ENCODE peak calls at places on chromosomes 16 and 17, in five cellular contexts. R is GM12865, C is heart left ventricle, U is Peyer's patch, A is DND-41. N is an unnamed sample.

GRCh38 chr17:9982159-9982558 is 77.1 kb upstream of the RCVRN start:
- DNase-seq in R (peak), C (no peak), U (no peak), A (no peak), N (no peak)

GRCh38 chr16:68335175-68335574 is 24.4 kb downstream of the PRMT7 start:
- DNase-seq in R (no peak), C (no peak), U (no peak), A (no peak), N (no peak)

GRCh38 chr17:56679767-56680422 is 86.4 kb downstream of the NOG start:
- DNase-seq in R (no peak), C (no peak), U (no peak), A (peak), N (peak)

GRCh38 chr16:86590501-86591144 is 12.3 kb downstream of the FOXL1 start:
- DNase-seq in R (no peak), C (no peak), U (no peak), A (no peak), N (peak)

GRCh38 chr16:78995441-78995840 is 605.1 kb downstream of the MAF start:
- DNase-seq in R (no peak), C (no peak), U (no peak), A (no peak), N (no peak)

GRCh38 chr16:1781758-1782407 is 488 bp downstream of the SPSB3 start:
- DNase-seq in R (peak), C (no peak), U (no peak), A (peak), N (no peak)

GRCh38 chr16:10323528-10323869 is 62.4 kb upstream of the ATF7IP2 start:
- DNase-seq in R (no peak), C (no peak), U (no peak), A (no peak), N (no peak)

GRCh38 chr16:67055712-67056487 is 27.0 kb downstream of the CBFB start:
- DNase-seq in R (peak), C (no peak), U (no peak), A (no peak), N (peak)

GRCh38 chr17:82114872-82115271 is 16.8 kb upstream of the FASN start:
- DNase-seq in R (no peak), C (no peak), U (no peak), A (no peak), N (no peak)

GRCh38 chr17:59846391-59847165 is 46.2 kb downstream of the TUBD1 start:
- DNase-seq in R (peak), C (no peak), U (no peak), A (no peak), N (peak)

DNA sequence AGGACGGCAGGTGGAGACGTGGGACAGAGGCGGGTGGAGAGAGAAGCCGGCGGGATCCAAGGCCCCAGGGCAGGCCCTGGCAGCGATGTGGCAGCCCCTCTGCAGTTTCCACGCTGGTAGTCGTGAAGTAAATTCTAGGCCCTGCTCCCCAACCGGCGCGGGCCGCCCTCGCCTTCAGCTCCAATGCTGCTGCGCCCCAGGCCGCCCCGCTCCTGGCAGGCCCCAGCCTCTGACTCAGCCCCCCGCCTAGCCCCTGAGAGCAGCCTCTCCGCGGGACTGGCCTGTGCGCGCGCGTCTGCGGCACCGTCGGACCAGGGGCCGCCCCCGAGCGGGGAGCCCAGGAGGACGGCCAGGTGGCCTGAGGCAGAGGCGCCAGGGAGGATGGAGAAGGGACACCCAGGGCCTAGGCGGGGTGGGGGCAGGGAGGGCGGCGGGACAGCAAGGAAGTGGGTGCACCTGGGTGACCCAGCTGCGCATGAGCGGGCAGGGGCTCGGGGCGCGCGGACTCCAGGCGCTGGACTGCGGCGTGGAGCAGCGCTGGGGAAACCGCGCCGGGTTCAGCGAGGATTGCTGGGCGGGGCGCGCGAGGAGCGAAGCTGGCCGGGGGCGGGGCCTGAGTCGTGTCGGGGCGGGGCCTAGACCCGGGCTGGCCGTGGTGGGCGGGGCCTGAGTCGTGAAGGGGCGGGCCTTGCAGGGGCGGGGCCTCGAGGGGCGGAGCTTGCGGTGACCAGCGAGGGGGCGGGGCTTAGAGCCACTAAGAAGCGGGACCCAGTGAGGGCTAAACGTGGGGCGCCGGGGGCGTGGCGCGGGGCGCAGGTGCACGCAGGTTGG is 29.6 kb downstream of the ZNF778 start:
- DNase-seq in R (peak), C (peak), U (peak), A (no peak), N (peak)
- H3K4me3 ChIP-seq in R (peak), C (peak), U (peak), A (no peak), N (peak)

DNA sequence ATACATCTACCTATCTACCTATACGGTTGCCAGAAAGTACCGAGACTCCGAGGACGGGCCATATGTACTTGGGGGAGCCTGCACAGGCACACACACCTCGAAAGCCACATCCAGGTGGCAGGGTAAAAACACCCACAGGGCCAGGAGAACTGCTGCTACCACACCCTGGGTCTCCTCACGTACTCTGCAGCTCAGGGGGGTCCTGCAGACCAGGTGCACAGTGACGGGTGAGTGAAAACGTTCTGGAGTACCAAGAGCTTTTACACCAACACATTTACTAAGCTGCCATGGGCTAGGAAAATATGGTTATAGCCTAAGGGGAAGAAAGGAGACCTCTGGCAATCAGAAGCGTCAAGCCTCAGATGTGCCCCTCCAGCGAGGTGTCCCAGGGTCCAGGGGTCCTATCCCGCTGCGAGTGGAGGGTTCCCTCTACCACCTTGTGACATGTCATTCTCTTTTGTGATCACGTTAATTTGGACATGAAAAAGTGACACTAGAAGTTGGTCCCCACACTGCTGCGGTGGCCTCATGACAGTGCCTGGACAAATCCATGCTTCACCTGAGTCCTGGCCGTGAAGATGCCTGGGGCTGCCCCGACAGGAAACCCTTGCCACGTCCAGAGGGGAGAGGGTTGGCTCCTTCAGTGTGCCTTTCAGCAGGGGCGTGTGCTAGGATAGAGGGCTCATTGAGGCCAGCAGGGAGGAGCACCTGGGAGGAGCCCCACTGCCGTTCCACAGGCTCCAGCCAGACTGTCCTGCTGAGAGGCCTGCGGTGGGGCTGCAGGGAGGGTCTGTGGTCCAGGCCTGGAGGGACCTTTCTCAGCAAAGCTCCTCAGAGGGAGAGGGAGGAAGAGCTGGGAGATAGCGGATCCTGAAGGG is 1.8 kb downstream of the CANT1 start:
- DNase-seq in R (no peak), C (no peak), U (no peak), A (no peak), N (no peak)
- H3K4me3 ChIP-seq in R (no peak), C (no peak), U (no peak), A (no peak), N (no peak)

GRCh38 chr17:49996495-49997255 is 1.7 kb upstream of the DLX3 start:
- DNase-seq in R (peak), C (no peak), U (peak), A (peak), N (no peak)
- H3K4me3 ChIP-seq in R (no peak), C (peak), U (peak), A (no peak), N (peak)

GRCh38 chr16:4323071-4323844 is 7.4 kb downstream of the GLIS2 start:
- DNase-seq in R (no peak), C (no peak), U (no peak), A (no peak), N (no peak)

GRCh38 chr16:4324479-4324868 is 8.6 kb downstream of the GLIS2 start:
- DNase-seq in R (no peak), C (no peak), U (no peak), A (no peak), N (no peak)

GRCh38 chr16:4322121-4323035 is 6.5 kb downstream of the GLIS2 start:
- DNase-seq in R (no peak), C (no peak), U (no peak), A (no peak), N (no peak)

GRCh38 chr16:4324871-4325740 is 9.2 kb downstream of the GLIS2 start:
- DNase-seq in R (peak), C (no peak), U (peak), A (no peak), N (no peak)

GRCh38 chr16:4323845-4324478 is 8.1 kb downstream of the GLIS2 start:
- DNase-seq in R (no peak), C (peak), U (no peak), A (no peak), N (no peak)
- H3K4me3 ChIP-seq in R (no peak), C (no peak), U (no peak), A (no peak), N (no peak)

GRCh38 chr17:4497101-4497824 is 1.4 kb upstream of the SPNS2 start:
- DNase-seq in R (peak), C (no peak), U (no peak), A (no peak), N (no peak)
- H3K4me3 ChIP-seq in R (no peak), C (no peak), U (no peak), A (no peak), N (no peak)

GRCh38 chr16:81655474-81656162 is 123.5 kb upstream of the PLCG2 start:
- DNase-seq in R (no peak), C (no peak), U (no peak), A (no peak), N (no peak)

GRCh38 chr16:81654346-81654745 is 124.7 kb upstream of the PLCG2 start:
- DNase-seq in R (no peak), C (no peak), U (no peak), A (no peak), N (no peak)

GRCh38 chr16:81650982-81651562 is 128.0 kb upstream of the PLCG2 start:
- DNase-seq in R (no peak), C (peak), U (no peak), A (no peak), N (peak)

GRCh38 chr16:81651758-81652718 is 127.1 kb upstream of the PLCG2 start:
- DNase-seq in R (peak), C (no peak), U (no peak), A (no peak), N (no peak)

DNA sequence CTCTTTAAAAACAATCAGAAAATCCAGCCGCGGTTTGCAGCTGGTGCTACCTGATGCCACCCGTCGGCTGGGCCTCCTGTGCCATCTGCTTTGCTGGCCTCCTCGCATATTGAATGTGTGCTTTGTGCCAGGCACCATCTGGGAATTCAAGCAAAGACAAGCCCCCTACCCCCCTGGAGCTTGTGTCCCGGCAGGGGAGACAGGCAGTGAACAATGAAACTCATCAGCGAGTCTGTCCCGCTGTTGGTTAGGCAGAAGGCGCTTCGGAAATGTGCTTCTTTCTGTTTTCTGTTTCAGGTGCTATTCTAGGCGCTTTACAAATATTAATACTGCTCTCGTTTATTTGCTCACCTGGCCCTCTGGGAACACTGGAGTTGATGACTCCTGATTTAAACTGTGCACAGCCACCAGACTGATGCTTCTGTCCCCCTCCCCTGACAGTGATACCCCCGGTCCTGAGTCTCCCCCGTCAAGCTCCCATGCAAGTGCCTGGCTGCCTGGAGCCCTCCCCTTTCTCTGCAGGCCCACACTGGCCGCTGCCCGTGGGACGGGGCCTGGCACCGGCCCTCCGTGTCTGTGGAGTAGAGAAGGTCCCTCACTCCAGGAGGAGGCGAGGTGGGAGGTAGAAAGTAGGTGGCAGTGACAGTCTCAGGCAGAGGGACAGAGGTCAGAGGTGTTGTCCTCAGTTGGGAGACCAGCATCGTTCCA is 126.1 kb upstream of the PLCG2 start:
- DNase-seq in R (peak), C (no peak), U (no peak), A (no peak), N (no peak)
- H3K4me3 ChIP-seq in R (peak), C (no peak), U (no peak), A (no peak), N (no peak)

DNA sequence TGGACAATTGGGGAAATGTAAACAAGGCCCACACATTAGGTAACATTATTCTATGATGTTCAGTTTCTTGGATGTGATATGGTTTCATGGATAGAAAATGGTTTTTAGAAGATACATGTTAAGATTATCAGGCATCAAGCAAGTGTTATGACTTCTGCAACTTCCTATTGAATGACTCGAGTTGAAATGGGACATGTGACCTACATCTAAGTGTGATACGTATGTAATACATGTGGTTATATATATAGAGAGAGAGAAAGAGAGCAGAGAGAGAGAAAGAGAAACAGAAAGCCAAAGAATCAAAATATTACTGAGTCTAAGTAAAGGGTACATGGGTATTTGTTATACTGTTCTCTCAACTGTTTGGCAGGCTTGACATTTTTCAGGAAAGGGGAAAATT is 1.7 kb downstream of the TMEM170A start:
- DNase-seq in R (peak), C (no peak), U (no peak), A (no peak), N (no peak)
- H3K4me3 ChIP-seq in R (peak), C (peak), U (no peak), A (no peak), N (peak)

DNA sequence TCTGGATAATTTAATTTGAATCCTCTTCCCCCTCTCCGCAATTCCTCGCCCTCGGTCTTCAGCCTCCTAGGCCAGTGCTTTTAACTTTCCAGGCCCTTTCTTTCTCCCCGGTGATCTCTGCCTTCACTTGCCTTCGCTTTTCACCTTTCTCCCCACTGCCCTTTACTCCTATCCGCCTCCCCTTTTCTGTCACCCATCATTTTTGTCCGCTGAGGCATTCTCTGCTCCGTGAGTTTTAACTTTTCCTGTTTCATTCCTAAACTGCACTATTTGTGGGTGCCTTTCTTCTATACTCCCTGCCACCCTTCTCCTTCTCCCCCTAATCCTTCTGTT is 729 bp downstream of the LONP2 start:
- DNase-seq in R (no peak), C (no peak), U (no peak), A (peak), N (no peak)
- H3K4me3 ChIP-seq in R (peak), C (peak), U (peak), A (peak), N (peak)

N was measured in brain microvascular endothelial cell.